ENCODE peak calls at places on chromosome 14, in five cellular contexts. M is lung, O is fibroblast of pulmonary artery, H is cardiac fibroblast, F is astrocyte. I is an unnamed sample.

GRCh38 chr14:77424862-77425261 is 1.5 kb upstream of the NOXRED1 start:
- DNase-seq in H (no peak), O (no peak), M (no peak), F (no peak), I (no peak)

GRCh38 chr14:88322505-88323085 is 474 bp downstream of the KCNK10 start:
- DNase-seq in M (no peak), O (no peak), F (no peak), H (no peak), I (peak; percentile 1)

GRCh38 chr14:104512771-104513640 is 66.6 kb upstream of the C14orf180 start:
- DNase-seq in O (no peak), M (no peak), F (no peak), H (no peak), I (no peak)

GRCh38 chr14:64918216-64918615 is 4.0 kb downstream of the CHURC1 start:
- DNase-seq in M (no peak), H (no peak), O (peak; percentile 25), F (peak; percentile 35), I (peak; percentile 30)

GRCh38 chr14:102323102-102323501 is 3.6 kb downstream of the ZNF839 start:
- DNase-seq in F (peak; percentile 52), O (peak; percentile 90), M (peak; percentile 63), H (peak; percentile 91), I (peak; percentile 88)

GRCh38 chr14:102375126-102375525 is 12.4 kb downstream of the TECPR2 start:
- DNase-seq in H (no peak), M (no peak), O (no peak), F (no peak), I (no peak)

GRCh38 chr14:61421212-61421923 is 100.0 kb downstream of the PRKCH start:
- DNase-seq in F (no peak), H (no peak), O (no peak), M (no peak), I (no peak)

GRCh38 chr14:94801225-94801624 is 31.3 kb upstream of the GSC start:
- DNase-seq in M (no peak), H (no peak), O (no peak), F (no peak), I (no peak)

GRCh38 chr14:76720382-76720813 is 40.9 kb upstream of the VASH1 start:
- DNase-seq in O (peak; percentile 73), H (peak; percentile 81), M (peak; percentile 36), F (peak; percentile 12), I (peak; percentile 36)

GRCh38 chr14:58353516-58354299 is 42.0 kb upstream of the TOMM20L start:
- DNase-seq in M (no peak), F (no peak), O (no peak), H (no peak), I (peak; percentile 23)

GRCh38 chr14:64337901-64338615 is 43.9 kb upstream of the ESR2 start:
- DNase-seq in M (no peak), F (peak; percentile 44), O (peak; percentile 55), H (peak; percentile 58), I (peak; percentile 42)

GRCh38 chr14:52840916-52841315 is 49.5 kb upstream of the GNPNAT1 start:
- DNase-seq in F (peak; percentile 34), H (peak; percentile 73), M (no peak), O (peak; percentile 68), I (peak; percentile 74)

GRCh38 chr14:101843665-101844064 is 82.2 kb downstream of the PPP2R5C start:
- DNase-seq in H (no peak), O (no peak), M (no peak), F (no peak), I (no peak)

GRCh38 chr14:56585461-56586084 is 6.0 kb downstream of the TMEM260 start:
- DNase-seq in H (no peak), M (no peak), F (peak; percentile 26), O (no peak), I (no peak)

GRCh38 chr14:89921896-89922548 is 32.5 kb downstream of the EFCAB11 start:
- DNase-seq in F (peak; percentile 93), H (peak; percentile 76), O (peak; percentile 89), M (no peak), I (peak; percentile 83)

GRCh38 chr14:105427412-105427811 is 7.8 kb downstream of the MTA1 start:
- DNase-seq in M (no peak), F (no peak), H (no peak), O (no peak), I (no peak)

GRCh38 chr14:62213516-62213915 is 451.3 kb downstream of the SNAPC1 start:
- DNase-seq in M (no peak), O (peak; percentile 56), H (peak; percentile 58), F (peak; percentile 92), I (peak; percentile 79)

GRCh38 chr14:47674546-47675238 is 713 bp downstream of the MDGA2 start:
- DNase-seq in O (no peak), M (no peak), H (no peak), F (no peak), I (no peak)

GRCh38 chr14:88750413-88750812 is 42.3 kb downstream of the EML5 start:
- DNase-seq in H (no peak), O (no peak), F (no peak), M (no peak), I (no peak)

GRCh38 chr14:99330316-99331240 is 58.6 kb upstream of the BCL11B start:
- DNase-seq in M (no peak), H (no peak), O (no peak), F (no peak), I (no peak)

GRCh38 chr14:99333214-99333613 is 61.2 kb upstream of the BCL11B start:
- DNase-seq in M (no peak), O (no peak), F (no peak), H (no peak), I (no peak)

GRCh38 chr14:99334277-99334676 is 62.3 kb upstream of the BCL11B start:
- DNase-seq in O (no peak), F (no peak), H (no peak), M (no peak), I (no peak)

GRCh38 chr14:99331796-99332195 is 59.8 kb upstream of the BCL11B start:
- DNase-seq in H (no peak), F (no peak), O (no peak), M (no peak), I (no peak)

DNA sequence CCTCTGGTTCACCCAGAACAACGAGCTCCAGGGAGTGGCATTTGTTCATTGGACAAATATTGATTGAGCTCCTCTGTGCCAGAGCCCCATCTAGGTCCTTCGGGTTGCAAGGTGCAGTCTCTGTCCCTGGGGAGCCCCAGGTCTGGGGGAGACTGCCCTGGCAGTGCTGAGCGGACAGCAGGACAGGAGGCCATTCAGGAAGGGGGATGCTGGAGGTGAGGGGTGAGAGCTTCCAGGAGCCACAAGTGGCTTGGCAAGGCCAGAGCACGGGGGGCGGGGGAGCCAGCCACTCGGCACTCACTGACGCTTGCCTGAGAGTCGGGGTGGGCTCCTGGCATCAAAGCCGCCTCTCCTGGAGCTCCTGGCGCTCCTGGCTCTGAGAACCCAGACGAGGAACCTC is 61.8 kb upstream of the BCL11B start:
- DNase-seq in H (no peak), F (no peak), O (no peak), M (no peak), I (no peak)
- H3K4me3 ChIP-seq in H (no peak overlapping the region), F (no peak overlapping the region), O (no peak overlapping the region), M (no peak overlapping the region), I (no peak overlapping the region)

GRCh38 chr14:71320107-71320733 is 413.0 kb downstream of the PCNX1 start:
- DNase-seq in F (peak; percentile 96), H (peak; percentile 100), M (peak; percentile 98), O (peak; percentile 99), I (peak; percentile 99)
- TF ChIP-seq CTCF in F (no peak), H (no peak), M (no peak), O (no peak), I (peak; percentile 9)

DNA sequence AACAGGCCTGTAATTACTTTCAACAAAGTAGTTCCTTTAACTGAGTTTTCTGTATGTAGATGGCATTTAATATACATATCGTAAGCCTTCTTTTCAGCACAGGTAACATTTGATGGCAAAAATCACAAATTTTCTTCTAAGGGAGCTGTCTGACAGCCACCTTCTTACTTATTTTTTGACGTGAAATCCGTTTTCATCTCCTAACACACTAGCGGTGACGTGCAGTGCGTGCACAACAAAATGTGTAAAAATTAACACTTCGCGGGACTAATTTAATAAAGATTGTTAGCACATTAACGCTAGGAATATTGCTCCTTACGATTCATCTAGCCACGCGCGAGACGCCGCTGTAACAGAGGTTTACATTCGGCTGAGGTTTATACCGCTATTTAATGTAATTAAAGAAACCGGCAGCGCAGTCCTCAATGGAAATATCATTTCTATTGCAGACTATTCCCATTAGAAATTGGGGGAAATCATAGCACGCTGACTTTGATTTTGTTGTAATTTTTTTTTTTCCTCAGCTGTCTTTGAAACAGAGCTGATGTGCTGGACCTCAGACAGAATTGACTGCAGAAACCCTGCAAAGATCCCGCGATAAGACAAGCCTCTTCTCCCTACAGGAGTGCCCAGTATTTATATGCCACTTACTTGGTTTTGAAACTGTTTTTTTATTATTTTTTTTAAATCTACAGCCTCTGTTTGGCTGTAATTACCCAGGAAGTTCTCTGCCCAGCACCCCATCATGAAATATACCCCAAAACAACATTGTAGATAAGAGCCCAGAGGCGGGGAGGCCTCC is 31.3 kb downstream of the BCL11B start:
- DNase-seq in F (no peak), M (no peak), H (no peak), O (no peak), I (no peak)
- H3K4me3 ChIP-seq in F (no peak overlapping the region), M (no peak overlapping the region), H (no peak overlapping the region), O (no peak overlapping the region), I (no peak overlapping the region)

DNA sequence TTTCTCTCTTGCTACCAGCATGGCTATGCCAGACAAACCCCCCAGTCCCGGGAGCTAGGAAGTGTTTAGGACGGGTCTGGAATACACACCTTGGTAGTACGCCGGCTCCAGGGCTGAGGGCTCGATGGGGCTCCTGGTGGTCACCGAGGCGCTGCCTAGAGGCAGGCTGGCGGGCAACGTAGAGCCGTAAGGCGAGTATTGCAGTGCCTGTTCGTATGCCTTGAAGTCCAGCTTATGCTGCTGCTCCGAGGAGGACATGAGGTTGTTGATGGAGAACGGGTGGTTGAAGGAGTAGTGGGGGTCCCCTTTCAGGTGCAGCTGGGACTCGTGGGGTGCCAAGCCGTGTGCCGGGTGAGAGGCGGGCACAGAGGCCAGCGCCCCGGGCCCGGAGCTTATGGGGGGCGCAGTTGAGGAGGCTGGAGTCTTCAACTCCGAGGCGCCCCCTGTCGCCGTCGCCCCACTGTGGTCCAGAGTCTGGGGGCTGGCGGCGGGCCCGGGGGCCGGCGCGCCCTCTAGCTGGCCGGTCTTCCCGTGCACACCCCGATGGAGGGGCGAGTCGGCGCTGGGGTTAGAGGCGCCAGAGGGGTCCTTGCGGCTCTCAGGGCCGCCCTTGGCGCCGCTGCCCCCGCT is 3.6 kb downstream of the FOXA1 start:
- DNase-seq in M (no peak), O (no peak), H (no peak), F (no peak), I (no peak)
- TF ChIP-seq CTCF in M (no peak), O (no peak), H (no peak), F (no peak), I (no peak)

DNA sequence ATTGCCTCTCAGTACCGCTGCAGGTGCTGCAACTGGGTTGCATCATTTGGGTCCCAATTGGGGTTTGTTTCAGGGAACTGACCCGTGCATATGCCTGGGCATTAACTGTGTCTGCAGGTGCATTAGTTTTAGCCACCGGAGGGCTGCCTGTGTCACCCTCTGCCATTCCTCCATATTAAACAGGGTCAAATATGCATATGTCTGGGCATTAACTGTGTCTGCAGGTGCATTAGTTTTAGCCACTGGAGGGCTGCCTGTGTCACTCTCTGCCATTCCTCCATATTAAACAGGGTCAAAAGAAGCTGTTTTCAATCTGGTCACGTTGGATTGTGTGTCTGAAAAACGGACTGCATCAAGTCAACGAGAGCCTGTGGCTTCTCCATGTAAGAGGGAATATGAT is 1317.0 kb downstream of the TMEM121 start:
- DNase-seq in M (no peak), H (no peak), O (no peak), F (no peak), I (no peak)
- H3K4me3 ChIP-seq in M (no peak overlapping the region), H (no peak overlapping the region), O (no peak overlapping the region), F (peak overlapping the region; percentile 10), I (no peak overlapping the region)